ENCODE peak calls at places on chromosomes 1 and 21, in five cellular contexts. One of them, this sample, is unnamed.

GRCh38 chr1:113153116-113153803 is 80.3 kb downstream of the LRIG2 start:
- DNase-seq in left ventricle myocardium inferior: no peak
- DNase-seq in fibroblast of lung: peak
- DNase-seq in WERI-Rb-1: no peak
- DNase-seq in tibial artery: no peak
- DNase-seq in this sample: peak

GRCh38 chr1:204495078-204495753 is 611 bp upstream of the PIK3C2B start:
- DNase-seq in left ventricle myocardium inferior: no peak
- DNase-seq in fibroblast of lung: no peak
- DNase-seq in WERI-Rb-1: no peak
- DNase-seq in tibial artery: no peak
- DNase-seq in this sample: no peak

GRCh38 chr1:158952416-158952815 is 21.1 kb downstream of the PYHIN1 start:
- DNase-seq in left ventricle myocardium inferior: no peak
- DNase-seq in fibroblast of lung: no peak
- DNase-seq in WERI-Rb-1: no peak
- DNase-seq in tibial artery: no peak
- DNase-seq in this sample: no peak

GRCh38 chr21:33300701-33301631 is 23.8 kb upstream of the IFNAR1 start:
- DNase-seq in left ventricle myocardium inferior: no peak
- DNase-seq in fibroblast of lung: no peak
- DNase-seq in WERI-Rb-1: no peak
- DNase-seq in tibial artery: no peak
- DNase-seq in this sample: no peak

GRCh38 chr1:117576236-117576635 is 29.6 kb upstream of the TENT5C start:
- DNase-seq in left ventricle myocardium inferior: no peak
- DNase-seq in fibroblast of lung: no peak
- DNase-seq in WERI-Rb-1: no peak
- DNase-seq in tibial artery: no peak
- DNase-seq in this sample: no peak

GRCh38 chr1:240516069-240516468 is 95.9 kb downstream of the GREM2 start:
- DNase-seq in left ventricle myocardium inferior: no peak
- DNase-seq in fibroblast of lung: no peak
- DNase-seq in WERI-Rb-1: no peak
- DNase-seq in tibial artery: no peak
- DNase-seq in this sample: no peak

GRCh38 chr21:45378258-45378966 is 26.6 kb upstream of the COL18A1 start:
- DNase-seq in left ventricle myocardium inferior: peak
- DNase-seq in fibroblast of lung: peak
- DNase-seq in WERI-Rb-1: no peak
- DNase-seq in tibial artery: peak
- DNase-seq in this sample: no peak

GRCh38 chr1:210072129-210072528 is 134.1 kb downstream of the SYT14 start:
- DNase-seq in left ventricle myocardium inferior: no peak
- DNase-seq in fibroblast of lung: peak
- DNase-seq in WERI-Rb-1: no peak
- DNase-seq in tibial artery: no peak
- DNase-seq in this sample: no peak

GRCh38 chr1:185546029-185546428 is 188.2 kb upstream of the HMCN1 start:
- DNase-seq in left ventricle myocardium inferior: no peak
- DNase-seq in fibroblast of lung: no peak
- DNase-seq in WERI-Rb-1: no peak
- DNase-seq in tibial artery: no peak
- DNase-seq in this sample: no peak

GRCh38 chr21:25039461-25040380 is 567.6 kb downstream of the MRPL39 start:
- DNase-seq in left ventricle myocardium inferior: no peak
- DNase-seq in fibroblast of lung: peak
- DNase-seq in WERI-Rb-1: no peak
- DNase-seq in tibial artery: no peak
- DNase-seq in this sample: no peak

GRCh38 chr1:44035726-44036408 is 4.6 kb upstream of the SLC6A9 start:
- DNase-seq in left ventricle myocardium inferior: peak
- DNase-seq in fibroblast of lung: peak
- DNase-seq in WERI-Rb-1: peak
- DNase-seq in tibial artery: peak
- DNase-seq in this sample: no peak

GRCh38 chr1:153565529-153566374 is at the start of gene S100A2:
- DNase-seq in left ventricle myocardium inferior: no peak
- DNase-seq in fibroblast of lung: peak
- DNase-seq in WERI-Rb-1: peak
- DNase-seq in tibial artery: peak
- DNase-seq in this sample: peak

GRCh38 chr21:25936776-25937175 is 202.0 kb downstream of the GABPA start:
- DNase-seq in left ventricle myocardium inferior: no peak
- DNase-seq in fibroblast of lung: peak
- DNase-seq in WERI-Rb-1: no peak
- DNase-seq in tibial artery: no peak
- DNase-seq in this sample: no peak

GRCh38 chr1:17265162-17265561 is 16.3 kb downstream of the PADI3 start:
- DNase-seq in left ventricle myocardium inferior: no peak
- DNase-seq in fibroblast of lung: peak
- DNase-seq in WERI-Rb-1: no peak
- DNase-seq in tibial artery: no peak
- DNase-seq in this sample: peak

GRCh38 chr1:76687324-76688018 is 179.8 kb upstream of the ST6GALNAC5 start:
- DNase-seq in left ventricle myocardium inferior: no peak
- DNase-seq in fibroblast of lung: no peak
- DNase-seq in WERI-Rb-1: no peak
- DNase-seq in tibial artery: no peak
- DNase-seq in this sample: no peak

GRCh38 chr1:65263286-65263685 is 46.1 kb upstream of the DNAJC6 start:
- DNase-seq in left ventricle myocardium inferior: no peak
- DNase-seq in fibroblast of lung: no peak
- DNase-seq in WERI-Rb-1: no peak
- DNase-seq in tibial artery: no peak
- DNase-seq in this sample: no peak

GRCh38 chr1:151847867-151848596 is 5.5 kb downstream of the THEM5 start:
- DNase-seq in left ventricle myocardium inferior: no peak
- DNase-seq in fibroblast of lung: no peak
- DNase-seq in WERI-Rb-1: no peak
- DNase-seq in tibial artery: peak
- DNase-seq in this sample: no peak

GRCh38 chr1:75220072-75220471 is 85.9 kb downstream of the LHX8 start:
- DNase-seq in left ventricle myocardium inferior: no peak
- DNase-seq in fibroblast of lung: no peak
- DNase-seq in WERI-Rb-1: no peak
- DNase-seq in tibial artery: no peak
- DNase-seq in this sample: no peak

GRCh38 chr1:110783292-110783918 is 89.5 kb upstream of the CD53 start:
- DNase-seq in left ventricle myocardium inferior: no peak
- DNase-seq in fibroblast of lung: peak
- DNase-seq in WERI-Rb-1: peak
- DNase-seq in tibial artery: no peak
- DNase-seq in this sample: peak

GRCh38 chr1:152003846-152004442 is 10.3 kb upstream of the S100A10 start:
- DNase-seq in left ventricle myocardium inferior: no peak
- DNase-seq in fibroblast of lung: no peak
- DNase-seq in WERI-Rb-1: no peak
- DNase-seq in tibial artery: no peak
- DNase-seq in this sample: no peak

GRCh38 chr1:110341146-110341871 is 2.1 kb downstream of the RBM15 start:
- DNase-seq in left ventricle myocardium inferior: no peak
- DNase-seq in fibroblast of lung: no peak
- DNase-seq in WERI-Rb-1: no peak
- DNase-seq in tibial artery: no peak
- DNase-seq in this sample: no peak

GRCh38 chr1:76901158-76901767 is 34.0 kb downstream of the ST6GALNAC5 start:
- DNase-seq in left ventricle myocardium inferior: no peak
- DNase-seq in fibroblast of lung: peak
- DNase-seq in WERI-Rb-1: peak
- DNase-seq in tibial artery: no peak
- DNase-seq in this sample: peak

GRCh38 chr1:36008546-36009197 is 75.2 kb upstream of the TEKT2 start:
- DNase-seq in left ventricle myocardium inferior: no peak
- DNase-seq in fibroblast of lung: peak
- DNase-seq in WERI-Rb-1: no peak
- DNase-seq in tibial artery: no peak
- DNase-seq in this sample: peak

GRCh38 chr1:173126421-173126820 is 75.7 kb upstream of the TNFSF18 start:
- DNase-seq in left ventricle myocardium inferior: no peak
- DNase-seq in fibroblast of lung: no peak
- DNase-seq in WERI-Rb-1: no peak
- DNase-seq in tibial artery: no peak
- DNase-seq in this sample: no peak

GRCh38 chr21:42835611-42836401 is 43.5 kb downstream of the WDR4 start:
- DNase-seq in left ventricle myocardium inferior: no peak
- DNase-seq in fibroblast of lung: no peak
- DNase-seq in WERI-Rb-1: no peak
- DNase-seq in tibial artery: no peak
- DNase-seq in this sample: no peak

GRCh38 chr1:15765495-15766194 is 7.0 kb downstream of the FBLIM1 start:
- DNase-seq in left ventricle myocardium inferior: no peak
- DNase-seq in fibroblast of lung: peak
- DNase-seq in WERI-Rb-1: no peak
- DNase-seq in tibial artery: no peak
- DNase-seq in this sample: peak

GRCh38 chr1:218459878-218460277 is 114.7 kb downstream of the TGFB2 start:
- DNase-seq in left ventricle myocardium inferior: no peak
- DNase-seq in fibroblast of lung: peak
- DNase-seq in WERI-Rb-1: no peak
- DNase-seq in tibial artery: peak
- DNase-seq in this sample: peak

GRCh38 chr1:66330711-66331110 is 203.2 kb upstream of the SGIP1 start:
- DNase-seq in left ventricle myocardium inferior: no peak
- DNase-seq in fibroblast of lung: peak
- DNase-seq in WERI-Rb-1: no peak
- DNase-seq in tibial artery: no peak
- DNase-seq in this sample: no peak

GRCh38 chr21:29194847-29195246 is 64.4 kb downstream of the MAP3K7CL start:
- DNase-seq in left ventricle myocardium inferior: no peak
- DNase-seq in fibroblast of lung: peak
- DNase-seq in WERI-Rb-1: no peak
- DNase-seq in tibial artery: no peak
- DNase-seq in this sample: no peak

GRCh38 chr1:1761504-1762376 is 16.5 kb downstream of the NADK start:
- DNase-seq in left ventricle myocardium inferior: no peak
- DNase-seq in fibroblast of lung: no peak
- DNase-seq in WERI-Rb-1: no peak
- DNase-seq in tibial artery: no peak
- DNase-seq in this sample: no peak

GRCh38 chr1:108049083-108049819 is 84.3 kb upstream of the VAV3 start:
- DNase-seq in left ventricle myocardium inferior: peak
- DNase-seq in fibroblast of lung: peak
- DNase-seq in WERI-Rb-1: peak
- DNase-seq in tibial artery: peak
- DNase-seq in this sample: no peak

DNA sequence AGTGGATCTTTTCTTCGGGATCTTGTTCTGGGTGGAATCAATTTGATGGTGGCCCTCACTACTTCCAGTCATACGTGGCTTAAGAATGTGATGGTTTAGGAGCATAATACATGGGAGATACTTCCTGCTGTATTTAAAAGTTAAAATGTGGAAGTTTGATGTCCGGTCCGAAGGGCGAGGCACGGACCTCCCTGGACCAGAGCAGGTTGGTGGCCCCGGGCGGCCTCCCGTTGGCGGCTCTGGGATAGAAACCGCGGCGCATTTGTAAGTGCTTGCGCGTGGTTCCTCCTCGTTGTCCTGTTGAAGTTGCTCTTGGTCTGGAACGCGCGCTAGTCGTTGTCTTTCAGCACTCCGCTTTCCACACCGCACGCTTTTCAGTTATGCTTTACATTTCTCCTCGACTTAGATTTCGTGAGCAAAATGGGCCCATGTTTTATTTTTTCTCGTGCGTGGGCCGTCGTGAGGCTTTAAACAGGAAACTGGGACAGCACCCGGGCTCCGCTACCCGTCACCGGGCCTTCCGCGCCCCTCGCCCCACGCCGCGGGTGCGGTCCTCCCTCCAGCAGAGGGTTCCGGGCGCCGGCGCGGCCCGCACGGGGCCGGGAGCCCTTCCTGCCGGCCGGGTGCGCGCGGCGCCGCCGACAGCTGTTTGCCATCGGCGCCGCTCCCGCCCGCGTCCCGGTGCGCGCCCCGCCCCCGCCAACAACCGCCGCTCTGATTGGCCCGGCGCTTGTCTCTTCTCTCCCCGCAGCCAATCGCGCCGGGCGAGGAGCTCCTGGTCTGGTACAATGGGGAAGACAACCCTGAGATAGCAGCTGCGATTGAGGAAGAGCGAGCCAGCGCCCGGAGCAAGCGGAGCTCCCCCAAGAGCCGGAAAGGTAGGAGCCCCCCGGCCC is 48.9 kb downstream of the PRDM2 start:
- DNase-seq in left ventricle myocardium inferior: peak
- DNase-seq in fibroblast of lung: peak
- DNase-seq in WERI-Rb-1: peak
- DNase-seq in tibial artery: peak
- DNase-seq in this sample: peak
- TF ChIP-seq CTCF in left ventricle myocardium inferior: peak
- TF ChIP-seq CTCF in fibroblast of lung: no peak
- TF ChIP-seq CTCF in WERI-Rb-1: no peak
- TF ChIP-seq CTCF in tibial artery: no peak
- TF ChIP-seq CTCF in this sample: peak

GRCh38 chr1:42658880-42659337 is 686 bp downstream of the PPIH start:
- DNase-seq in left ventricle myocardium inferior: no peak
- DNase-seq in fibroblast of lung: peak
- DNase-seq in WERI-Rb-1: no peak
- DNase-seq in tibial artery: no peak
- DNase-seq in this sample: no peak
- H3K27ac ChIP-seq in left ventricle myocardium inferior: peak
- H3K27ac ChIP-seq in fibroblast of lung: peak
- H3K27ac ChIP-seq in WERI-Rb-1: peak
- H3K27ac ChIP-seq in tibial artery: peak
- H3K27ac ChIP-seq in this sample: peak

GRCh38 chr1:25694591-25695007 is 78.0 kb downstream of the MAN1C1 start:
- DNase-seq in left ventricle myocardium inferior: no peak
- DNase-seq in fibroblast of lung: no peak
- DNase-seq in WERI-Rb-1: no peak
- DNase-seq in tibial artery: no peak
- DNase-seq in this sample: no peak
- TF ChIP-seq CTCF in left ventricle myocardium inferior: no peak
- TF ChIP-seq CTCF in fibroblast of lung: peak
- TF ChIP-seq CTCF in WERI-Rb-1: no peak
- TF ChIP-seq CTCF in tibial artery: no peak
- TF ChIP-seq CTCF in this sample: no peak

DNA sequence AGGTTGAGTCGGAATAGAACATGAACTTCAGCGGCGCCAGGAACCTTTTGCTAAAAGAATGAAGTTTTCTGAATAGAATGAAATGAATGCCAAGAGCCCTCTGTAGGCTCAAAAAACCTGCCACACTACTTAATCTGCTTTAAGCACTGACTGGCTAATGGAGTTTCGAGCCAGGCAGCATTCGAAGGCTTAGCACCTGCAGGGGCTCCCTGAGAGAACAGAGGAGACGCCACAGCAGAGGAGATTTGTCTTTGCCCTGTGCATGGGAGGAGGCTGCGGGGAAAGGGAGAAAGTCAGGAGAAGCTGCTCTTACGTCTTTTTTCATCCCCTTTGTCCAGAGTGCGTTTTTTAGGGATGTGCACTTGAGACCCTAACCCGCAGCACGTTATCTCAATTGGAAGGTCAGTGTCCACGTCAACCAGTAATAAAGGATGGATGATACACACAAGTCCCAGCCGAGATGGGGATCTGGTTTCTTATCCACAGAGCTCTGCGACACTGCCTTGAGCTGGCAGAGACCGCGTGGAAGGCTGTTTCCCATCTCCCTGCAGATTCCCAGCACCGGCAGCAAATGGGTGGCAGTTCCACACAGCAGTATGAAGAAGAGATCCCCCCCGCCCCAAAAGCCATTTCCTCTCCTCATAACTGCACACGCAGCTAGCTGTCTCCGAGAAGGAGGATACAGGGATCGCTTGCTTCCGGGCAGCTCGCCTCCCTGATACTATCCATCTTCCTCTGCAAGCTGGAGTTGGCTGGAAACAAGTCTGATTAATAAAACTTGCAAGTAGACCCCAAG is 641.9 kb downstream of the AJAP1 start:
- DNase-seq in left ventricle myocardium inferior: no peak
- DNase-seq in fibroblast of lung: no peak
- DNase-seq in WERI-Rb-1: peak
- DNase-seq in tibial artery: no peak
- DNase-seq in this sample: no peak
- H3K27ac ChIP-seq in left ventricle myocardium inferior: no peak
- H3K27ac ChIP-seq in fibroblast of lung: no peak
- H3K27ac ChIP-seq in WERI-Rb-1: no peak
- H3K27ac ChIP-seq in tibial artery: no peak
- H3K27ac ChIP-seq in this sample: no peak